ENCODE peak calls at places on chromosomes 13 and 19, in ten cellular contexts. W, T, K, N, O, I, R, P, S and D are unnamed samples.

GRCh38 chr19:36488816-36489138 is 584 bp downstream of the ZNF566 start:
- DNase-seq in T (peak; percentile 3), S (peak; percentile 49), W (no peak), I (no peak), O (no peak), K (no peak), R (no peak), P (no peak), N (peak; percentile 40), D (peak; percentile 2)

GRCh38 chr19:40683437-40683836 is 7.0 kb downstream of the NUMBL start:
- DNase-seq in T (no peak), S (no peak), I (no peak), K (no peak), P (no peak), O (no peak), W (no peak), R (no peak), N (no peak), D (no peak)

GRCh38 chr13:25881136-25881926 is 170.5 kb downstream of the SHISA2 start:
- DNase-seq in S (no peak), P (no peak), K (no peak), R (no peak), N (no peak), I (no peak), W (no peak), T (no peak), O (no peak), D (peak; percentile 83)

GRCh38 chr19:33805313-33805712 is 8.6 kb downstream of the KCTD15 start:
- DNase-seq in T (no peak), R (no peak), K (no peak), P (no peak), N (no peak), W (no peak), I (no peak), O (no peak), S (no peak), D (no peak)

GRCh38 chr19:44796701-44797115 is 12.2 kb upstream of the BCAM start:
- DNase-seq in K (no peak), W (no peak), S (peak; percentile 30), R (peak; percentile 46), N (no peak), P (peak; percentile 23), I (no peak), T (no peak), O (no peak), D (peak; percentile 54)

GRCh38 chr13:111006508-111007031 is 91.7 kb upstream of the ANKRD10 start:
- DNase-seq in O (peak; percentile 51), P (peak; percentile 84), I (no peak), T (peak; percentile 96), W (no peak), S (peak; percentile 21), K (peak; percentile 93), N (no peak), R (peak; percentile 89), D (peak; percentile 96)

GRCh38 chr19:662207-662961 is 630 bp downstream of the RNF126 start:
- DNase-seq in K (peak; percentile 19), R (peak; percentile 28), P (peak; percentile 38), I (no peak), W (no peak), O (peak; percentile 80), S (peak; percentile 84), N (no peak), T (no peak), D (peak; percentile 31)

GRCh38 chr13:40087021-40088002 is 431.9 kb downstream of the COG6 start:
- DNase-seq in K (no peak), R (no peak), T (no peak), P (no peak), O (no peak), I (no peak), S (no peak), W (no peak), N (no peak), D (no peak)

GRCh38 chr19:995051-995827 is 5.0 kb upstream of the GRIN3B start:
- DNase-seq in I (no peak), P (no peak), O (no peak), S (no peak), R (no peak), T (no peak), N (no peak), K (no peak), W (no peak), D (no peak)

GRCh38 chr19:10114651-10115391 is 3.3 kb downstream of the P2RY11 start:
- DNase-seq in K (no peak), P (no peak), I (no peak), W (no peak), O (no peak), S (no peak), R (no peak), N (no peak), T (no peak), D (no peak)

DNA sequence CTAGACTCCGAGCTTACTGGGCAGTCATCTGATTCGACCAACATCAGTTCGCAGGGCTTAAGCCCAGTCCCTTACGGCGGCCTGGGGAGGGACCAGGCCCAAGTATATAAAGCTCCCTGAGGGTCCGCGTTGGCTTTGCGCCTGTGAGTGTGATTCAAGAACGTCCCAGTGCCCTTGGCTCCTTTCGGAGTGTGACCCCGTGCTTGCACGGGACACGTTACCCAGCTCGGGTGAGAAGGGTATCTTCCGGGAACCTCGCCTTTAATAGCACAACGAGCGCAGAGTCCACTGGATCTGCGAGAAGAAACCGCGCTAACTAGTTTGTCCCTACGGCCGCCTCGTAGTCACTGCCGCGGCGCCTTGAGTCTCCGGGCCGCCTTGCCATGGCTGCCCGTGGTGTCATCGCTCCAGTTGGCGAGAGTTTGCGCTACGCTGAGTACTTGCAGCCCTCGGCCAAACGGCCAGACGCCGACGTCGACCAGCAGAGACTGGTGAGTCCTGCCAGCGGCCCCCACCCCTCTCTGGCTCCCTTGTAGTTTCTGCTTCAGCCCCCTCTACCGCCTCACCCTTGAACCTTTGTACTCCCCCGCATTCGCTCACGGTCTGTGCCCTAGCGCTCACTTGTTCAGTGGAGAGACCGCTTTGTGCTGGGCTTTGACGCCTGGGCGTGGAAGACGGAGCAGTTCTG is at the start of gene DNAJC15:
- DNase-seq in O (peak; percentile 87), P (peak; percentile 83), S (peak; percentile 79), I (peak; percentile 27), N (peak; percentile 56), R (peak; percentile 88), K (peak; percentile 88), T (peak; percentile 87), W (peak; percentile 82), D (peak; percentile 89)
- TF ChIP-seq CTCF in O (no peak), P (peak; percentile 0), S (peak; percentile 12), I (no peak), N (no peak), R (peak; percentile 1), K (no peak), T (peak; percentile 13), W (peak; percentile 18), D (peak; percentile 13)

GRCh38 chr19:58497634-58498170 is 14.1 kb downstream of the SLC27A5 start:
- DNase-seq in I (no peak), N (no peak), W (no peak), P (no peak), S (no peak), O (no peak), R (no peak), T (no peak), K (no peak), D (no peak)

GRCh38 chr19:58498316-58499020 is 13.3 kb downstream of the SLC27A5 start:
- DNase-seq in I (no peak), S (no peak), T (no peak), P (no peak), O (no peak), W (no peak), N (no peak), R (no peak), K (no peak), D (no peak)

GRCh38 chr19:58500242-58500641 is 11.6 kb downstream of the SLC27A5 start:
- DNase-seq in T (no peak), N (no peak), K (no peak), P (no peak), I (no peak), W (no peak), S (no peak), R (no peak), O (no peak), D (no peak)

GRCh38 chr19:58499021-58499927 is 12.5 kb downstream of the SLC27A5 start:
- DNase-seq in P (peak; percentile 98), W (peak; percentile 99), R (peak; percentile 99), T (peak; percentile 99), S (peak; percentile 97), K (peak; percentile 98), O (peak; percentile 100), N (peak; percentile 96), I (peak; percentile 89), D (peak; percentile 99)
- TF ChIP-seq CTCF in P (peak; percentile 34), W (peak; percentile 65), R (peak; percentile 47), T (peak; percentile 66), S (peak; percentile 29), K (peak; percentile 51), O (no peak), N (peak; percentile 20), I (no peak), D (peak; percentile 41)

GRCh38 chr13:22801402-22802003 is 379.3 kb upstream of the SGCG start:
- DNase-seq in T (no peak), O (no peak), N (no peak), W (no peak), R (peak; percentile 20), K (peak; percentile 10), P (peak; percentile 5), I (no peak), S (no peak), D (no peak)
- TF ChIP-seq CTCF in T (peak; percentile 13), O (no peak), N (peak; percentile 16), W (peak; percentile 75), R (no peak), K (no peak), P (peak; percentile 36), I (peak; percentile 23), S (peak; percentile 17), D (no peak)

DNA sequence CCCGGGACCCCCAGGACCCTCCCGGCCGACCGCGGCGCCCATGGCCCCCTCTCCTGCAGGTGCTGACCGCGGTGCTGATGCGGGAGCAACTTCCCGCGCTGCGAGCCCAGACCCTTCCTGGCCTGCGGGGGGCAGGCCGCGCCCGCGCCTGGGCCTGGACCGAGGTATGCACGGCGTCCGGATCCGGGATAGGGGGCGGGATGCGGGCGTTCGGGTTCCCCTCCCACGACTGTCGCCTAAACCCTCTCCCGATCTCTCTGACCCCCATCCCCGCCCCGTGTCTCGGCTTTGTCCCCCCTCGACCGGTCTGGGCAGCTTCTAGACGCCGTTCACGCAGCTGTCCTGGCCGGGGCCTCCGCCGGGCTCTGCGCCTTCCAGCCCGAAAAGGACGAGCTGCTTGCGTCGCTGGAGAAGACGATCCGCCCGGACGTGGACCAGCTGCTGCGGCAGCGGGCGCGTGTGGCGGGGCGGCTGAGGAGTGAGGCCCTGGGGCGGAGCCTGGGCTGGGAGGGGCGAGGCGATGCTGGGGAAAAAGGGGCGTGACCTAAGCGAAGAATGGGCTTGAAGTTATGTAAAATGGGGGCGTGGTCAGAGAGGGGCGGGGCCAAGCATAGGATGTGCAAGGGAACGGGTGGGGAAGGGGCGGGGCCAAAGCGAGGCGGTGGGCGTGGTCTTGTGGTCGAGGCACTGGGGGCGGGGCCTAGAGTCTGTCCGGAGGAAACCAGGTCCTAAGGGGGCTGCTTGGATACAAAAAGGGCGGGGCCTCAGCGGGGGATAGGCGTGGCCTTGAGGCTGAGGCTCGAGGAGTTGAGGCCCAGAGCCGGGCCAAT is 15.9 kb upstream of the COLGALT1 start:
- DNase-seq in O (peak; percentile 94), I (peak; percentile 63), P (peak; percentile 92), R (peak; percentile 97), T (peak; percentile 99), N (peak; percentile 92), S (peak; percentile 99), K (peak; percentile 93), W (peak; percentile 90), D (peak; percentile 93)
- TF ChIP-seq CTCF in O (no peak), I (no peak), P (peak; percentile 49), R (peak; percentile 31), T (peak; percentile 44), N (peak; percentile 7), S (peak; percentile 27), K (peak; percentile 40), W (no peak), D (peak; percentile 30)